ENCODE peak calls at places on chromosome 4, in five cellular contexts. H is keratinocyte, Y is MM.1S, L is fibroblast of lung, M is K562. B is an unnamed sample.

GRCh38 chr4:179755322-179755721 is 2313.1 kb upstream of the AGA start:
- DNase-seq in Y (no peak), H (no peak), M (peak; percentile 15), L (peak; percentile 11), B (no peak)

GRCh38 chr4:105596676-105597075 is 44.3 kb downstream of the ARHGEF38 start:
- DNase-seq in M (no peak), H (no peak), Y (no peak), L (no peak), B (no peak)

GRCh38 chr4:20684852-20685763 is 15.2 kb upstream of the PACRGL start:
- DNase-seq in M (peak; percentile 28), L (peak; percentile 56), Y (peak; percentile 27), H (no peak), B (no peak)

GRCh38 chr4:189046642-189047041 is 894.0 kb upstream of the FRG1 start:
- DNase-seq in M (no peak), H (no peak), Y (no peak), L (peak; percentile 10), B (no peak)

GRCh38 chr4:140090215-140090731 is 63.7 kb downstream of the MAML3 start:
- DNase-seq in H (no peak), M (no peak), Y (no peak), L (no peak), B (no peak)

GRCh38 chr4:34850983-34851382 is 1393.3 kb downstream of the ARAP2 start:
- DNase-seq in H (no peak), Y (no peak), M (no peak), L (peak; percentile 8), B (no peak)

GRCh38 chr4:82519072-82519471 is 42.7 kb downstream of the TMEM150C start:
- DNase-seq in Y (no peak), H (no peak), M (no peak), L (no peak), B (no peak)

GRCh38 chr4:139844459-139845036 is 178.9 kb downstream of the MGST2 start:
- DNase-seq in M (no peak), Y (no peak), H (no peak), L (no peak), B (no peak)

GRCh38 chr4:143286058-143286457 is 50.6 kb upstream of the GAB1 start:
- DNase-seq in L (no peak), M (no peak), H (no peak), Y (no peak), B (no peak)

GRCh38 chr4:154526151-154526550 is 24.0 kb downstream of the PLRG1 start:
- DNase-seq in L (no peak), M (no peak), H (no peak), Y (peak; percentile 38), B (no peak)

GRCh38 chr4:5973486-5974220 is 44.6 kb downstream of the C4orf50 start:
- DNase-seq in L (no peak), H (no peak), M (no peak), Y (no peak), B (no peak)

GRCh38 chr4:143728171-143728570 is 27.7 kb upstream of the FREM3 start:
- DNase-seq in Y (no peak), M (no peak), L (peak; percentile 9), H (no peak), B (no peak)

GRCh38 chr4:151408630-151409469 is at the start of gene FHIP1A:
- DNase-seq in L (peak; percentile 43), M (peak; percentile 91), H (no peak), Y (peak; percentile 95), B (peak; percentile 66)
- TF ChIP-seq CTCF in L (no peak), M (no peak), H (no peak), Y (peak; percentile 5), B (peak; percentile 10)

GRCh38 chr4:26407466-26407865 is 82.8 kb downstream of the CCKAR start:
- DNase-seq in M (no peak), L (no peak), H (no peak), Y (no peak), B (no peak)

GRCh38 chr4:26404597-26405323 is 83.9 kb downstream of the RBPJ start:
- DNase-seq in M (no peak), H (no peak), L (no peak), Y (no peak), B (no peak)

GRCh38 chr4:26410385-26411293 is 79.6 kb downstream of the CCKAR start:
- DNase-seq in Y (peak; percentile 49), M (peak; percentile 67), L (peak; percentile 79), H (no peak), B (peak; percentile 39)

GRCh38 chr4:26402458-26402857 is 81.6 kb downstream of the RBPJ start:
- DNase-seq in H (no peak), L (no peak), Y (peak; percentile 70), M (no peak), B (no peak)

GRCh38 chr4:26406346-26406975 is 83.8 kb downstream of the CCKAR start:
- DNase-seq in Y (peak; percentile 11), H (no peak), M (no peak), L (peak; percentile 71), B (peak; percentile 10)
- H4K20me1 ChIP-seq in Y (no peaks in the 10 kb centered on the region), H (no peaks in the 10 kb centered on the region), M (no peaks in the 10 kb centered on the region), L (no peaks in the 10 kb centered on the region), B (peaks cover 3% of the 10 kb centered on the region)

DNA sequence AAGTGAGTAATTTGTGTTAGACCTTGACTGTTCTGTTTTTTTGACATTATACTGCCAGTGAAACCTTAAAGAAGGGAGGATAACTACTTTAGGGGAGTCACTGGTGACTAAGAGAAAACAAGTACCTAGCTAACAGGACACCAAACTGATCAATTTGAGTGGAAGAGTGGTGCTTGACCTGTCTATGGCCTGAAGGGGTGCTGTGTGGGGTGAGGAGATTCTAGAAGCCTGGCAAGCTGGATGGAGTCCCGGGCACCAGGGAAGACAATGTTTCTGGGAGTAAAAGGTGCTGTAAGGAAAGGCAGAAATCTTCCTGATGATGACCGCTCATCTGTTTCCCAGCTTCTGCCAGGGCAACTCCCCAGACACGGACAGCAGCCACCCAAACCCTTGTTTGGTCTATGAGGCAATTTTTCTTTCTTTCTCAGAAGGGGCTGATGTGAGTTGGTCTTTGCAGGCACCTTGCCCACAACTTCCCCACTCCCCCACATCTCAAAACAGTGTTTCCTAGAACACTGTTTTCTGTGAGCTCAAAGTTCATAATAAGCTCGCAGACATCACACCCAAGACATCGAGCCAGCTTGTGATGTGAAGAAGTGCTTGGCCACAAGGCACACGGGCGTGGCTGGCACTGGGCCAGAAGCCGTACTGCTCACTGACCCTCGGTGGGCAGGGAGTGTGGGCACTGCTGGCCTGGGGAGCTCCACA is 4.6 kb downstream of the TXK start:
- DNase-seq in Y (no peak), H (no peak), M (peak; percentile 13), L (no peak), B (no peak)
- TF ChIP-seq CTCF in Y (peak; percentile 24), H (peak; percentile 12), M (peak; percentile 14), L (no peak), B (no peak)

DNA sequence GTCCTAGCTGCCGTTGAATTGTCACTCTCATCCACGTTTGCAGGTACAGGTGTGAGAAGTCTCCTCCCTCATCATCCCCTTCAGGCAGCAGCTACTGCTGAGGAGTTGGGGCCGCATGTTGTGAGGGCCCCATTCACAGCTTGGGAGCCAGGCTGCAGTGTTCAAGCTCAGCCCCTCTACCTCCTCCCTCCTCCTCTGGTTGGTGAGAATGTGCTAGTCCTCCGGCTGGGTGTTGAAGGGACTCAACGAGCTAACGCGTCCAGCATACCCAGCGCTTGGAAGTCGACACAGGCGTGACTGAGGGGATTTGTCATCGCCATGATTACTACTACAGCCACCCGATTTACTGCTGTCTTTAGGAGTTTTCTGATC is 82.0 kb upstream of the PSAPL1 start:
- DNase-seq in Y (no peak), L (no peak), M (no peak), H (no peak), B (no peak)
- H4K20me1 ChIP-seq in Y (no peaks in the 10 kb centered on the region), L (no peaks in the 10 kb centered on the region), M (peaks cover 21% of the 10 kb centered on the region), H (no peaks in the 10 kb centered on the region), B (peaks cover 9% of the 10 kb centered on the region)